ENCODE peak calls at places on chromosome 11, in five cellular contexts. Z is H1, K is HepG2, P is K562, H is GM12878. M is an unnamed sample.

GRCh38 chr11:104946907-104947306 is 21.5 kb downstream of the CASP4 start:
- DNase-seq in H (peak; percentile 27), P (peak; percentile 8), K (peak; percentile 78), Z (no peak), M (no peak)

GRCh38 chr11:76690736-76691135 is 20.2 kb upstream of the LRRC32 start:
- DNase-seq in P (no peak), Z (no peak), H (no peak), K (no peak), M (no peak)

GRCh38 chr11:8693010-8693551 is 10.5 kb downstream of the RPL27A start:
- DNase-seq in H (no peak), K (no peak), Z (no peak), P (no peak), M (no peak)

GRCh38 chr11:3000032-3000961 is 8.2 kb upstream of the NAP1L4 start:
- DNase-seq in H (no peak), Z (no peak), P (no peak), K (no peak), M (peak; percentile 88)

GRCh38 chr11:113401718-113402117 is 14.1 kb downstream of the ANKK1 start:
- DNase-seq in P (no peak), H (no peak), K (no peak), Z (no peak), M (peak; percentile 91)

GRCh38 chr11:1102221-1102971 is 27.7 kb downstream of the MUC2 start:
- DNase-seq in H (no peak), Z (no peak), K (no peak), P (no peak), M (no peak)

GRCh38 chr11:85076535-85077330 is 550.4 kb downstream of the DLG2 start:
- DNase-seq in H (no peak), K (no peak), Z (no peak), P (no peak), M (no peak)

GRCh38 chr11:113001709-113002108 is 40.5 kb downstream of the NCAM1 start:
- DNase-seq in H (no peak), K (no peak), Z (no peak), P (no peak), M (no peak)

GRCh38 chr11:16997624-16998023 is 16.6 kb downstream of the PLEKHA7 start:
- DNase-seq in Z (no peak), P (no peak), H (no peak), K (peak; percentile 43), M (no peak)

GRCh38 chr11:9704037-9704436 is 40.2 kb downstream of the SWAP70 start:
- DNase-seq in K (no peak), P (no peak), H (no peak), Z (no peak), M (no peak)

GRCh38 chr11:28834877-28835276 is 726.7 kb downstream of the METTL15 start:
- DNase-seq in K (no peak), H (no peak), Z (no peak), P (no peak), M (no peak)

GRCh38 chr11:32706985-32707736 is 87.3 kb downstream of the CCDC73 start:
- DNase-seq in K (peak; percentile 37), H (peak; percentile 5), Z (no peak), P (no peak), M (no peak)

GRCh38 chr11:125404811-125405481 is 91.1 kb downstream of the FEZ1 start:
- DNase-seq in H (no peak), K (peak; percentile 11), Z (no peak), P (peak; percentile 92), M (peak; percentile 91)

GRCh38 chr11:29260939-29261705 is 755.7 kb downstream of the KCNA4 start:
- DNase-seq in Z (no peak), P (no peak), K (peak; percentile 51), H (no peak), M (no peak)

GRCh38 chr11:94849836-94850235 is 81.7 kb downstream of the AMOTL1 start:
- DNase-seq in H (no peak), P (no peak), Z (no peak), K (no peak), M (no peak)

GRCh38 chr11:9662273-9662672 is 1.6 kb upstream of the SWAP70 start:
- DNase-seq in Z (no peak), H (no peak), P (no peak), K (no peak), M (no peak)

GRCh38 chr11:8988329-8989234 is 15.2 kb downstream of the NRIP3 start:
- DNase-seq in H (no peak), P (peak; percentile 81), K (no peak), Z (no peak), M (no peak)

GRCh38 chr11:9092846-9093778 is 1.7 kb upstream of the SCUBE2 start:
- DNase-seq in P (no peak), K (no peak), H (no peak), Z (no peak), M (peak; percentile 58)

GRCh38 chr11:65611758-65612603 is 2.0 kb downstream of the MAP3K11 start:
- DNase-seq in K (no peak), H (no peak), P (no peak), Z (no peak), M (no peak)

GRCh38 chr11:77106321-77106720 is 3.7 kb downstream of the OMP start:
- DNase-seq in K (no peak), P (no peak), H (no peak), Z (no peak), M (no peak)

GRCh38 chr11:27058456-27058855 is 17.8 kb downstream of the BBOX1 start:
- DNase-seq in K (no peak), P (no peak), Z (no peak), H (no peak), M (no peak)

GRCh38 chr11:67370351-67371076 is 2.9 kb downstream of the CLCF1 start:
- DNase-seq in H (no peak), P (no peak), K (no peak), Z (no peak), M (no peak)

GRCh38 chr11:39745401-39745800 is 1714.1 kb downstream of the LRRC4C start:
- DNase-seq in H (no peak), Z (no peak), P (no peak), K (peak; percentile 42), M (no peak)

GRCh38 chr11:103631841-103632240 is 404.6 kb upstream of the DDI1 start:
- DNase-seq in H (no peak), Z (no peak), P (no peak), K (no peak), M (no peak)

GRCh38 chr11:16603890-16604783 is 134.3 kb upstream of the C11orf58 start:
- DNase-seq in K (no peak), P (peak; percentile 60), H (no peak), Z (no peak), M (peak; percentile 65)

GRCh38 chr11:90310210-90310609 is 87.4 kb upstream of the CHORDC1 start:
- DNase-seq in Z (no peak), H (no peak), K (peak; percentile 71), P (no peak), M (no peak)

GRCh38 chr11:23540101-23540561 is 679.9 kb upstream of the CCDC179 start:
- DNase-seq in H (peak; percentile 5), K (peak; percentile 44), P (peak; percentile 18), Z (peak; percentile 49), M (peak; percentile 66)

GRCh38 chr11:18575361-18575760 is 13.2 kb downstream of the UEVLD start:
- DNase-seq in Z (no peak), P (no peak), H (no peak), K (no peak), M (no peak)

GRCh38 chr11:95230054-95231034 is 658 bp downstream of the SESN3 start:
- DNase-seq in Z (no peak), H (no peak), K (no peak), P (peak; percentile 30), M (no peak)

GRCh38 chr11:125342281-125342980 is 153.6 kb downstream of the FEZ1 start:
- DNase-seq in K (no peak), P (no peak), Z (no peak), H (no peak), M (no peak)

GRCh38 chr11:94721565-94722292 is 46.4 kb upstream of the AMOTL1 start:
- DNase-seq in H (no peak), K (no peak), Z (no peak), P (no peak), M (no peak)

GRCh38 chr11:70073881-70074371 is 4.2 kb upstream of the ANO1 start:
- DNase-seq in K (no peak), Z (no peak), P (no peak), H (no peak), M (no peak)

GRCh38 chr11:44627911-44628729 is 62.7 kb downstream of the CD82 start:
- DNase-seq in Z (no peak), K (no peak), H (no peak), P (no peak), M (peak; percentile 92)

GRCh38 chr11:12137005-12137690 is 26.8 kb downstream of the MICAL2 start:
- DNase-seq in Z (no peak), H (no peak), P (no peak), K (peak; percentile 28), M (no peak)
- TF ChIP-seq YY1 in Z (no peak), H (no peak), P (no peak), K (no peak), M (no peak)

GRCh38 chr11:120230433-120231071 is 9.4 kb upstream of the POU2F3 start:
- DNase-seq in Z (no peak), K (no peak), P (no peak), H (no peak), M (no peak)
- TF ChIP-seq RFX5 in Z (no peak), K (no peak), P (no peak), H (no peak), M (no peak)

DNA sequence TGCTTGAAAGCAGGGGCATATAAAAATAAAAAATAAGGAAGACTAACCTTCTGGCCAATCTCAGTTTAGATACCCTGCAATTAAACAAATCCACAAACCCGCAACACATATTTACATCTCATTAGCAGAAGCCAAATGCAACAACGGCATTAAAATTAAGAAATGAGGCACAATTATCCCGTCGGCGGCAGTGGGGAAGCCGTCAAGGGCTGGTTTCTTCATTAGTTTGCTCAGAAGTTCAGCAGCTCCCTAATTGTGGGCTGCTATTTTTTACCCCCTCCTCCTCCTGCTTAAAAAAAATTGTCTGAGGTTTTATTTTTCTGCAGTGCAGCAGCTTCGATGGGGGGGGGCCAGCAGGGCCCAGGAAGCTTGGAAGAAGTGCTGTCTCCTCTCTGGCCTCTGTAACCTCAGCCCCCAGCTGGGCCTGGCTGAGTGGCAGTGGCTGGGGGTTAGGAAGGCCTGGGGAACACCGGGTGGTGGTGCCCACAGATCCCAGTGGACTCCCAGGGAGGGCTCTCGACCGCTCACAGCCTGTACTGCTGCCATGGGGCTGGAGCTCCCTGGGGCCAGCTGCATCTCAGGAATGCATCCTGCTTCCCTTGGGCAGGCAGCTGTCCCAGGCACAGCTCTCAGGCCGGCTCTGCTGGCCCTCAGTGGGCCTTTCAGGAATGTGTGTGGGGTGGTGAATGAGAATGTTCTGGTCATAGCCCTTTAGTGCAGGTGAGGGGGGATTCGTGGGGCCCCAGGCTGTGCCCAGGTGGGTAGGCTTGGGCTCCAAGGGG is 148.7 kb upstream of the B3GAT1 start:
- DNase-seq in K (no peak), H (no peak), Z (no peak), P (no peak), M (peak; percentile 42)
- TF ChIP-seq YY1 in K (no peak), H (no peak), Z (no peak), P (no peak), M (no peak)

GRCh38 chr11:124096364-124096763 is 18.9 kb upstream of the VWA5A start:
- DNase-seq in Z (no peak), P (peak; percentile 11), K (no peak), H (no peak), M (no peak)

GRCh38 chr11:124098142-124098541 is 17.1 kb upstream of the VWA5A start:
- DNase-seq in P (no peak), K (no peak), H (no peak), Z (no peak), M (no peak)

DNA sequence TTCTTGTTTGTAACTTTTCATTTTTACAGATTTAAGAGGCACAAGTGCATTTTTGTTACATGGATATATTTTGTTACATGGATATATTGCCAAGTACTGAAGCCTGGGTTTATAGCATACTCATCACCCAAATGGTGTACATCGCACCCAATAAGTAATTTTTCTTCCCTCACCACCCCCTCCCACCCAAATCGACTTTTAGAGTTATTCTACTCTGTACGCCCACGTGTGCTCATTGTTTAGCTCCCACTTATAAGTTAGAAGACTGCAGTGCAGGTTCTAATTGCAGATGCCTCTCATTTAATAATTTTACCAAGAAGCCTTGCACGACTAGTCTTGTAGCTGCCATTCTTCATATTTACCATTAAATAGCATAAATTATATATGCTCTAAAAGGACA is 20.5 kb upstream of the VWA5A start:
- DNase-seq in K (no peak), Z (no peak), P (no peak), H (no peak), M (no peak)
- TF ChIP-seq RFX5 in K (no peak), Z (no peak), P (no peak), H (no peak), M (no peak)